ENCODE peak calls at places on chromosomes 12 and 14, in four cellular contexts. H is GM23248, F is OCI-LY7, C is fibroblast of lung. B is an unnamed sample. For H3K36me3, the result is how much of the 10 kb centered on the place peaks cover.

GRCh38 chr14:68199465-68200145 is 380.0 kb downstream of the RAD51B start:
- DNase-seq in H (no peak), F (no peak), C (peak), B (no peak)

GRCh38 chr14:24198845-24199524 is 3.7 kb upstream of the TM9SF1 start:
- DNase-seq in H (no peak), F (no peak), C (no peak), B (no peak)

GRCh38 chr14:36450550-36450949 is 69.5 kb downstream of the NKX2-1 start:
- DNase-seq in H (no peak), F (no peak), C (no peak), B (no peak)

GRCh38 chr14:100223332-100224171 is 15.4 kb upstream of the YY1 start:
- DNase-seq in H (no peak), F (no peak), C (no peak), B (no peak)

GRCh38 chr12:77760271-77761025 is 70.2 kb upstream of the NAV3 start:
- DNase-seq in H (no peak), F (no peak), C (no peak), B (no peak)

GRCh38 chr12:50039151-50039835 is 14.0 kb upstream of the RACGAP1 start:
- DNase-seq in H (peak), F (peak), C (peak), B (peak)

GRCh38 chr12:66190519-66191406 is 1.7 kb downstream of the IRAK3 start:
- DNase-seq in H (peak), F (no peak), C (peak), B (no peak)

GRCh38 chr12:6074979-6075585 is 49.4 kb downstream of the VWF start:
- DNase-seq in H (peak), F (no peak), C (peak), B (no peak)

GRCh38 chr12:10243803-10244520 is 31.3 kb downstream of the GABARAPL1 start:
- DNase-seq in H (no peak), F (peak), C (no peak), B (no peak)

GRCh38 chr12:12172106-12172511 is 94.7 kb downstream of the LRP6 start:
- DNase-seq in H (peak), F (no peak), C (peak), B (no peak)

GRCh38 chr12:113056631-113057488 is at the start of gene DTX1:
- DNase-seq in H (peak), F (peak), C (peak), B (peak)

GRCh38 chr14:88289214-88289613 is 33.9 kb downstream of the KCNK10 start:
- DNase-seq in H (peak), F (no peak), C (no peak), B (no peak)

GRCh38 chr14:52781629-52782028 is 9.8 kb downstream of the GNPNAT1 start:
- DNase-seq in H (no peak), F (no peak), C (no peak), B (no peak)

GRCh38 chr14:99659333-99659741 is 14.4 kb downstream of the HHIPL1 start:
- DNase-seq in H (peak), F (no peak), C (no peak), B (no peak)

GRCh38 chr12:1835178-1836131 is 15.1 kb downstream of the LRTM2 start:
- DNase-seq in H (no peak), F (no peak), C (no peak), B (no peak)

DNA sequence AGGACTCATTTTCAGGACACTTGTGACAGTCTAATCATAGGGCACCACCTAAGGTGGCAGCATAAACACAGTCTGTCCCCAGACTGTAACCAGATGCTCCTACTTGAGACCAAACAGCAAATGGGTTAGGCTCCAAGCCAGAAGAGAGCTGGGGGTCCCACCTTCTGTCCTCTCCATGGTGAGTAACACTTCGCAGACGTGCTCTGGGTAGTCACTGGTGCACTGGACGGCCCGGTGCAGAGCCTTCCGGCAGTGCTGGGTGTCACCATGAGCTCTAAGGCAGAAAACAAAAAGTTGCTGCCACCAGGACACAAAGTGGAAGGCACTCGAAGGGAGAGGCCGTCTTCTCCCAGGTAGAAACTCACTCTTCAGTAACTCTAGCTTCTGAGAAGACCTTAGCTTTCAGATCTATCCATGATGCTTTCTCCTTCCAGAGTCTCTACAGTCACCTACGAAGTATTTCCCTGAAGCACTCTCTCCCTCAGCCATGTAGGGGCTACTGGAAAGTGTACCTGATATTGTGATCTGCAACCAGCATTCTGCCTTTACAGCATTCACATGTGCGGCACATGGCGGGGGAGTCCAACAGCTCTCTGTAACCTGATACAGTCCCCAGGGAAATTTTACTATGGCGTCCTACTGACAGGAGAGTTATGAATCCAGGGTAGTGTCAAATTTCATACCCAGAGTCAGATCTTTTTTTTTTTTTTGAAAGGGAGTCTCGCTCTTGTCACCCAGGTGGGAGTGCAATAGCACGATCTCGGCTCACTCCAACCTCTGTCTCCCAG is 17.2 kb downstream of the FICD start:
- DNase-seq in H (no peak), F (no peak), C (no peak), B (no peak)
- H3K36me3 ChIP-seq in H (half or more), F (half or more), C (under half), B (half or more)

GRCh38 chr14:75259946-75260545 is 18.6 kb upstream of the FOS start:
- DNase-seq in H (peak), F (no peak), C (no peak), B (no peak)
- H3K4me3 ChIP-seq in H (peak), F (peak), C (no peak), B (peak)

DNA sequence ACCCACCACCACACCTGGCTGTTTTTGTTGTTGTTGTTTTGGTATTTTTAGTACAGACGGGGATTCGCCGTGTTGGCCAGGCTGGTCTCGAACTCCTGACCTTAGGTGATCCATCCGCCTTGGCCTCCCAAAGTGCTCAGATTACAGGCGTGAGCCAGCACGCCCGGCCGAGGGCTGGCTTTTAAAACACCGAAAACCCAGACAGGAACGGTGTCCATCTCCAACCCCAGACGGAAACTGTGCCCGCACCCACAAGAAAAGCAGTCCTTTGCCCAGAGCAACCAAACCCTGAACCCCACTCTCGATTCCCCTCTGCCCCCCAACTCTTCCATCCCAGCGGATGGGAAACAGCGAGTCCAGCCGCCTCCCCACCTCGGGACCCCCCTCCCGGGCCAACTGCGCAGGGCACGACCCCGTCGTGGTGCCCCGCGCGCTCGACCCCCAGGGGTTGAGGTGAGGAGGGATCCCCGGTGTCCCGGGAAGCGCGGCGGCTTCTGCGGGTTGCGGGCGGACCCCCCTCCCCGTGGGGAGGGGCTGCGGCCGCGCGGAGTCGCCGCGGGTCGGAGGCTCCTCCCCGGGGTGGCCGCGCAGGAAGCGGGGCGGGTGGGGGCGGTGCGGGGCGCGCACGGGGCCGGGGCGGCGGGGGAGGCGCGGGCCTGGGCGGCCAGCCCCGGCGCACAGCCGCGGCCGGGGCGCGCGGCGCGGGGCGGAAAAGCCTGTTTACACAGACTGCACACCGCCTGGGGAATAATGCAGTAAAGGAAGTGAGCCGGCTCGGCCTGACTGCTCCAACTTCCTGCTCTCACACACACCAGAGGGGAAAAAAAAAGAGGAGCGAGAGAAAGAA is at the start of gene ELK3:
- DNase-seq in H (peak), F (peak), C (peak), B (peak)
- H3K27ac ChIP-seq in H (peak), F (peak), C (peak), B (peak)

GRCh38 chr12:59004466-59004865 is 84.2 kb upstream of the LRIG3 start:
- DNase-seq in H (no peak), F (no peak), C (no peak), B (no peak)
- H3K36me3 ChIP-seq in H (under half), F (under half), C (under half), B (under half)

GRCh38 chr14:91372680-91373495 is 44.7 kb downstream of the CCDC88C start:
- DNase-seq in H (no peak), F (peak), C (no peak), B (peak)

GRCh38 chr14:91371990-91372375 is 45.6 kb downstream of the CCDC88C start:
- DNase-seq in H (no peak), F (no peak), C (no peak), B (no peak)

GRCh38 chr14:91374897-91375747 is 42.5 kb downstream of the CCDC88C start:
- DNase-seq in H (no peak), F (peak), C (no peak), B (peak)

GRCh38 chr14:91374287-91374880 is 43.2 kb downstream of the CCDC88C start:
- DNase-seq in H (no peak), F (peak), C (no peak), B (no peak)

DNA sequence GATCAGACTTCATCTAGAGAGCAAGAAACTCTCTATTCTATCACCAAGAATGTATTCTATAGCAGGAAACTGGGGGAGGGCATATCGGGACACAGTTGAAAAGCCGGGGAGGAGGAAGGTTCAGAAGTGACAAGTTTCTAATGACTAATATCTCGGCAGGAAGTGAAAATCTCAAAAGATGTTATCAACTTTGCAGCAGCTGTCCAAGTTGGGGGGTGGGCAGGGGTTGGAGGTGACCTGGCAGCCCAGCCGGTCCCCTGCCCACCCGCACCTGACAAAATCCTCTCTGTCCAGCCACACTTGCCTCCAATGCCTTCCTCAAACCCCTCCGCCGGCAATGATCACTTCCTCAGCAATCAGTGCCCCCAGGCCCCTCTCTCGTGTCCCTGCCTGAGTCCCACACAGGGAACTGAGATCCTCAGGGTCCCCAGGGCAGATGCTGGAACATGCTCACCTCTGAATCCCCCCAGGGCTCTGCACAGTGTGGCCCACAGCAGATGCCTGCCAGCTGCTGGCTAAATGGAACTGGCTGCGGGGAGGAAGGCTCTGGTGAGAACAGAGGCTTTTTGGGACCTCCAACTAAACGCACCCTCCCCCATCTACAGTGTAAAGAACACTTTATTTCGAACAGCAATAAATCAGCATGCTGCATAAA is 43.9 kb downstream of the CCDC88C start:
- DNase-seq in H (no peak), F (peak), C (no peak), B (peak)
- H3K4me3 ChIP-seq in H (no peak), F (peak), C (no peak), B (peak)

GRCh38 chr12:121132601-121133481 is at the start of gene P2RX7:
- DNase-seq in H (peak), F (peak), C (peak), B (peak)
- H3K27ac ChIP-seq in H (peak), F (no peak), C (peak), B (peak)

GRCh38 chr12:93197067-93197593 is 180.6 kb upstream of the NUDT4 start:
- DNase-seq in H (peak), F (no peak), C (peak), B (no peak)

GRCh38 chr12:93201990-93202389 is 175.7 kb upstream of the NUDT4 start:
- DNase-seq in H (no peak), F (no peak), C (no peak), B (no peak)

GRCh38 chr12:93200291-93200917 is 177.3 kb upstream of the NUDT4 start:
- DNase-seq in H (no peak), F (no peak), C (peak), B (no peak)

GRCh38 chr12:93198086-93198485 is 179.6 kb upstream of the NUDT4 start:
- DNase-seq in H (peak), F (no peak), C (peak), B (no peak)

GRCh38 chr12:93199831-93200236 is 177.9 kb upstream of the NUDT4 start:
- DNase-seq in H (peak), F (no peak), C (peak), B (no peak)
- H3K36me3 ChIP-seq in H (under half), F (under half), C (under half), B (under half)

GRCh38 chr12:121632069-121632970 is 6.0 kb downstream of the ORAI1 start:
- DNase-seq in H (no peak), F (no peak), C (no peak), B (no peak)

GRCh38 chr12:121628037-121628436 is 1.7 kb downstream of the ORAI1 start:
- DNase-seq in H (no peak), F (peak), C (peak), B (no peak)

GRCh38 chr12:121628536-121628935 is 2.2 kb downstream of the ORAI1 start:
- DNase-seq in H (no peak), F (peak), C (no peak), B (no peak)

GRCh38 chr12:121626853-121627623 is 708 bp downstream of the ORAI1 start:
- DNase-seq in H (peak), F (peak), C (peak), B (peak)

GRCh38 chr12:121630791-121631190 is 4.5 kb downstream of the ORAI1 start:
- DNase-seq in H (no peak), F (no peak), C (no peak), B (no peak)
- H3K4me3 ChIP-seq in H (no peak), F (no peak), C (no peak), B (no peak)

B was measured in CD4-positive, CD25-positive, alpha-beta regulatory T cell.